ENCODE peak calls at places on chromosome 1, in six cellular contexts. One of them, this sample, is unnamed.
A peak's percentile ranks its signal among the peaks of the same experiment; 100 is the strongest.

GRCh38 chr1:92486251-92487077 is at the start of gene GFI1:
- DNase-seq in fibroblast of lung: no peak
- DNase-seq in stomach: peak; percentile 41
- DNase-seq in upper lobe of right lung: peak; percentile 74
- DNase-seq in heart left ventricle: peak; percentile 11
- DNase-seq in transverse colon: peak; percentile 76
- DNase-seq in this sample: no peak

GRCh38 chr1:39230261-39231190 is 26.0 kb downstream of the MACF1 start:
- DNase-seq in upper lobe of right lung: no peak
- DNase-seq in stomach: no peak
- DNase-seq in transverse colon: peak; percentile 19
- DNase-seq in heart left ventricle: no peak
- DNase-seq in fibroblast of lung: peak; percentile 43
- DNase-seq in this sample: no peak

GRCh38 chr1:59128239-59128736 is 168.6 kb upstream of the FGGY start:
- DNase-seq in fibroblast of lung: peak; percentile 86
- DNase-seq in stomach: no peak
- DNase-seq in upper lobe of right lung: no peak
- DNase-seq in heart left ventricle: no peak
- DNase-seq in transverse colon: no peak
- DNase-seq in this sample: no peak

GRCh38 chr1:213871179-213871578 is 116.6 kb upstream of the PROX1 start:
- DNase-seq in transverse colon: no peak
- DNase-seq in heart left ventricle: no peak
- DNase-seq in upper lobe of right lung: no peak
- DNase-seq in stomach: no peak
- DNase-seq in fibroblast of lung: no peak
- DNase-seq in this sample: no peak

GRCh38 chr1:33735624-33736023 is 128.3 kb upstream of the HMGB4 start:
- DNase-seq in heart left ventricle: no peak
- DNase-seq in transverse colon: no peak
- DNase-seq in fibroblast of lung: peak; percentile 20
- DNase-seq in upper lobe of right lung: no peak
- DNase-seq in stomach: no peak
- DNase-seq in this sample: no peak

GRCh38 chr1:54546651-54547348 is 1.2 kb upstream of the ACOT11 start:
- DNase-seq in upper lobe of right lung: no peak
- DNase-seq in heart left ventricle: no peak
- DNase-seq in stomach: no peak
- DNase-seq in fibroblast of lung: no peak
- DNase-seq in transverse colon: no peak
- DNase-seq in this sample: no peak

GRCh38 chr1:222002503-222002902 is 260.6 kb upstream of the DUSP10 start:
- DNase-seq in upper lobe of right lung: no peak
- DNase-seq in transverse colon: no peak
- DNase-seq in stomach: no peak
- DNase-seq in fibroblast of lung: no peak
- DNase-seq in heart left ventricle: no peak
- DNase-seq in this sample: no peak

GRCh38 chr1:26826261-26827201 is at the start of gene ZDHHC18:
- DNase-seq in transverse colon: peak; percentile 76
- DNase-seq in fibroblast of lung: peak; percentile 39
- DNase-seq in stomach: peak; percentile 76
- DNase-seq in upper lobe of right lung: peak; percentile 90
- DNase-seq in heart left ventricle: peak; percentile 71
- DNase-seq in this sample: peak; percentile 56

GRCh38 chr1:48676822-48677221 is 99.9 kb downstream of the BEND5 start:
- DNase-seq in heart left ventricle: no peak
- DNase-seq in upper lobe of right lung: no peak
- DNase-seq in fibroblast of lung: no peak
- DNase-seq in transverse colon: peak; percentile 24
- DNase-seq in stomach: no peak
- DNase-seq in this sample: peak; percentile 74

GRCh38 chr1:178064191-178064821 is 29.6 kb upstream of the RASAL2 start:
- DNase-seq in stomach: no peak
- DNase-seq in transverse colon: no peak
- DNase-seq in heart left ventricle: no peak
- DNase-seq in upper lobe of right lung: no peak
- DNase-seq in fibroblast of lung: no peak
- DNase-seq in this sample: no peak

GRCh38 chr1:234897754-234898454 is 230.7 kb downstream of the TOMM20 start:
- DNase-seq in fibroblast of lung: no peak
- DNase-seq in stomach: no peak
- DNase-seq in transverse colon: no peak
- DNase-seq in heart left ventricle: no peak
- DNase-seq in upper lobe of right lung: peak; percentile 45
- DNase-seq in this sample: no peak

GRCh38 chr1:2018217-2019161 is 656 bp upstream of the GABRD start:
- DNase-seq in upper lobe of right lung: no peak
- DNase-seq in stomach: no peak
- DNase-seq in heart left ventricle: no peak
- DNase-seq in transverse colon: no peak
- DNase-seq in fibroblast of lung: no peak
- DNase-seq in this sample: no peak

GRCh38 chr1:2020310-2020655 is 1.1 kb downstream of the GABRD start:
- DNase-seq in stomach: no peak
- DNase-seq in transverse colon: no peak
- DNase-seq in heart left ventricle: no peak
- DNase-seq in upper lobe of right lung: no peak
- DNase-seq in fibroblast of lung: no peak
- DNase-seq in this sample: no peak

GRCh38 chr1:2021550-2021949 is 2.4 kb downstream of the GABRD start:
- DNase-seq in heart left ventricle: no peak
- DNase-seq in stomach: no peak
- DNase-seq in transverse colon: no peak
- DNase-seq in fibroblast of lung: no peak
- DNase-seq in upper lobe of right lung: no peak
- DNase-seq in this sample: no peak

GRCh38 chr1:2019162-2019542 is at the start of gene GABRD:
- DNase-seq in fibroblast of lung: peak; percentile 4
- DNase-seq in stomach: no peak
- DNase-seq in upper lobe of right lung: no peak
- DNase-seq in heart left ventricle: no peak
- DNase-seq in transverse colon: no peak
- DNase-seq in this sample: peak; percentile 24

DNA sequence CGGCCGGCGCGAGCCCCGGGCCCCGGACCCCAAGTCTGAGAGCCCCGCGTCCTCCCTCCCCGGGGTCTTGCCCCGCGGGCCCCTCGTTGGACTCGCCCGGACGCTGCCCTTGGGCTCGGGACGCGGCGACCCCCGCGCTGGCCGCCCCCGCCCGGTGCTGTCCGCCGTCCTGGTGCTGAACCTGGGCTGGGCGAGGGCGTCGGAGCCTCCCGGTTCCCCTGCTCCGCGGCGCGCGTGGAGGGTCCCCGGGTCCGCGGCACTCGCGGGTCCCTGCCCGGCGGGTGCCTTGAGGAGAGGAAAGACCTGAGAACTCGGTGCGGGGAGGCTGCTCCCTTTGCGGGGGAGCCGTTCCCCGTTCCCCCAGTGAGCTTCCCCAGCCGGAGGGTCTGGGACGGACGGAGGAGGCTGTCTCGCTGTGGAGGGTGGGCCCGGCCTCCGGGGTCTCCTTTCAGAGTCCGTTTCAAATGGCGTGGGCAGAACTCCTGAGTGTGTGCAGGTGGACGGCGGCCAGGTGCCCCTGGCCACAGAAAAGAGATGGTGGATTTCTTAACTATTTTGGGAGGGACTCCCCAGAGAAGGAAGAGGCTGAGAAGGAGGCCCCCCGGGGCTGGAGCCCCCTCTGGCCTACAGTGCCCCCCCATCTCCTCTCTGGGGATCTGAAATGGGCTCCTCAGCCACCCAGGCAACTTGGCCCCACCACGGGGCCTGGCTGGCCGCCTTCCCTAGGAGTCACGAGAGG is 595 bp downstream of the GABRD start:
- DNase-seq in fibroblast of lung: no peak
- DNase-seq in heart left ventricle: no peak
- DNase-seq in stomach: no peak
- DNase-seq in transverse colon: no peak
- DNase-seq in upper lobe of right lung: no peak
- DNase-seq in this sample: no peak
- H3K27me3 ChIP-seq in fibroblast of lung: peaks cover 33% of the 10 kb centered on the region
- H3K27me3 ChIP-seq in heart left ventricle: peaks cover 53% of the 10 kb centered on the region
- H3K27me3 ChIP-seq in stomach: peaks cover 35% of the 10 kb centered on the region
- H3K27me3 ChIP-seq in transverse colon: peaks cover 96% of the 10 kb centered on the region
- H3K27me3 ChIP-seq in upper lobe of right lung: peaks cover 65% of the 10 kb centered on the region
- H3K27me3 ChIP-seq in this sample: peaks cover 36% of the 10 kb centered on the region

GRCh38 chr1:162107911-162108310 is 38.4 kb downstream of the NOS1AP start:
- DNase-seq in heart left ventricle: no peak
- DNase-seq in fibroblast of lung: no peak
- DNase-seq in transverse colon: no peak
- DNase-seq in upper lobe of right lung: no peak
- DNase-seq in stomach: no peak
- DNase-seq in this sample: no peak

GRCh38 chr1:162111572-162111971 is 42.1 kb downstream of the NOS1AP start:
- DNase-seq in transverse colon: no peak
- DNase-seq in fibroblast of lung: peak; percentile 25
- DNase-seq in upper lobe of right lung: no peak
- DNase-seq in heart left ventricle: no peak
- DNase-seq in stomach: no peak
- DNase-seq in this sample: no peak

GRCh38 chr1:162110910-162111309 is 41.4 kb downstream of the NOS1AP start:
- DNase-seq in upper lobe of right lung: no peak
- DNase-seq in heart left ventricle: no peak
- DNase-seq in fibroblast of lung: no peak
- DNase-seq in stomach: no peak
- DNase-seq in transverse colon: no peak
- DNase-seq in this sample: no peak

GRCh38 chr1:162113419-162113818 is 43.9 kb downstream of the NOS1AP start:
- DNase-seq in stomach: no peak
- DNase-seq in fibroblast of lung: no peak
- DNase-seq in transverse colon: no peak
- DNase-seq in upper lobe of right lung: no peak
- DNase-seq in heart left ventricle: no peak
- DNase-seq in this sample: no peak

DNA sequence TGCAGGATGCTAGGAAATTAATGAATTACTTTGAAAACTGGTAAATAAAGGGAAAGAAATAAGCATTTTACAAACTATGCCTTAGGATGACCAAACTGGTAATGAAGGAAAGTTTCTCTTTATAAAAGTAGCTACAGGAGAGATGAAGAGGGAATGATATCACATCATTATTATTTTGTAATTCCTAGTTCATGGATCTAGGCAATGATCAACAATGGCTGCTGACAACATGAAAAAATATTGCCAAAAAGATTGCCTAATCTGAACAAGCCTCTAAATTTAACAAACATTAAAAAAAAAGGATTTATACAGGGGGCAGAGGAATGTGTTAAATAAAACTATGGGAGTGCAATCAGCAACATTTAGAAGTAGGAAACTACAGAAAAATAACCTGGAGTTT is 38.9 kb downstream of the NOS1AP start:
- DNase-seq in upper lobe of right lung: no peak
- DNase-seq in transverse colon: no peak
- DNase-seq in heart left ventricle: no peak
- DNase-seq in stomach: no peak
- DNase-seq in fibroblast of lung: no peak
- DNase-seq in this sample: no peak
- TF ChIP-seq CTCF in upper lobe of right lung: no peak
- TF ChIP-seq CTCF in transverse colon: no peak
- TF ChIP-seq CTCF in heart left ventricle: no peak
- TF ChIP-seq CTCF in stomach: no peak
- TF ChIP-seq CTCF in fibroblast of lung: no peak
- TF ChIP-seq CTCF in this sample: no peak

GRCh38 chr1:2632051-2632430 is 775 bp downstream of the MMEL1 start:
- DNase-seq in stomach: no peak
- DNase-seq in heart left ventricle: no peak
- DNase-seq in transverse colon: no peak
- DNase-seq in fibroblast of lung: no peak
- DNase-seq in upper lobe of right lung: peak; percentile 55
- DNase-seq in this sample: no peak

GRCh38 chr1:2632561-2633361 is at the start of gene MMEL1:
- DNase-seq in stomach: no peak
- DNase-seq in heart left ventricle: no peak
- DNase-seq in upper lobe of right lung: peak; percentile 60
- DNase-seq in transverse colon: peak; percentile 58
- DNase-seq in fibroblast of lung: no peak
- DNase-seq in this sample: no peak

GRCh38 chr1:2633401-2633935 is 652 bp upstream of the MMEL1 start:
- DNase-seq in stomach: no peak
- DNase-seq in heart left ventricle: no peak
- DNase-seq in upper lobe of right lung: peak; percentile 53
- DNase-seq in fibroblast of lung: no peak
- DNase-seq in transverse colon: no peak
- DNase-seq in this sample: no peak

GRCh38 chr1:2635271-2636010 is 2.6 kb upstream of the MMEL1 start:
- DNase-seq in heart left ventricle: no peak
- DNase-seq in fibroblast of lung: no peak
- DNase-seq in transverse colon: no peak
- DNase-seq in stomach: no peak
- DNase-seq in upper lobe of right lung: peak; percentile 53
- DNase-seq in this sample: no peak

DNA sequence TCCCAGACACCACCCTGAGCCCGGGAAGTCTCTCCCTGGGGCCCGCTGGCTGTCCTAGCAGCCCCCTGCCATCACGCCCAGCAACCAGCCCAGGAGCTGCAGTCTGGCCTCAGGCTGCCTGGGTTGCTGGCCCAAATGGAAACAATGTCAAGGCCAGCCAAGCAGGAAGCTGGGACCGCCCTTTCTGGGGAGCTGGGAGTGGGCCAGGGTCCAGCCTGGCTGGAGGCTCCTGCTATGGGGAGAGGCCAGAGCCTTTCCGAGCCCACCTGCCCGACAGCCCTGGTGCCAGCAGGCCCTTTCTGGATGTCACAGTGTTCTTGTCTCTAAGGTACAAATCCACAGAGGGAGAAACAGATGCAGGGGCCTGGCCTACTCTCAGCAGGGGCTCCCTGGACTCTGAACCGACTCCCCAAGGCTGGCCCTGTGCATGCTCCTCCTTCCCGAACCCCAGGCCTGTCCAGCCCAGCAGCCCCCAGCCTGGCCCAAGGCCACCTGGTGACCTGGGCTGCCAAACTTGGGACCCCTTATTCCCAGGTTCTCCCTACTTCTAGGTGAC is 1.2 kb upstream of the MMEL1 start:
- DNase-seq in fibroblast of lung: no peak
- DNase-seq in transverse colon: no peak
- DNase-seq in stomach: no peak
- DNase-seq in upper lobe of right lung: peak; percentile 61
- DNase-seq in heart left ventricle: no peak
- DNase-seq in this sample: no peak
- H3K9me3 ChIP-seq in fibroblast of lung: peaks cover 7% of the 10 kb centered on the region
- H3K9me3 ChIP-seq in transverse colon: peaks cover 5% of the 10 kb centered on the region
- H3K9me3 ChIP-seq in stomach: peaks cover 9% of the 10 kb centered on the region
- H3K9me3 ChIP-seq in upper lobe of right lung: no peaks in the 10 kb centered on the region
- H3K9me3 ChIP-seq in heart left ventricle: peaks cover 9% of the 10 kb centered on the region
- H3K9me3 ChIP-seq in this sample: peaks cover 26% of the 10 kb centered on the region

DNA sequence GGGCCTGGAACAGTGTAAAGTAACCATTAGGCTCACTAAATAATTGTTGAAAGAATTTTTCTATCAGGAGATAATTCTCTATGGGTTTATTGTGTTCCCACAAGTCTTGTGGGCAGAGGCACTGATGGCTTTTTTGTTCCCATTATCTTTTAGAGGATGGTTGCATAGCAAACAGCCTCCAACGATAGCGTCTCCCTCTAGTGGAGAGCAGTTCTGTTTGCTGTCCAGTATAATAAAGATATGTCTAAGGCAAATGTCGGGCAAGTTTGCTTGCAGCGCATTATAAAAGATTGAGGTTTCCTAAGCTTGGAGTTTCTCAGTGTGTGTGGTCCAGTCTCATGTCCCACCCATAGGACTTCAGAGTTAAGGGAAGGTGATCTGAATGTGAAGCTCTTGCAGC is 1.3 kb upstream of the SLC6A17 start:
- DNase-seq in upper lobe of right lung: no peak
- DNase-seq in transverse colon: no peak
- DNase-seq in stomach: no peak
- DNase-seq in fibroblast of lung: no peak
- DNase-seq in heart left ventricle: no peak
- DNase-seq in this sample: no peak
- H3K27me3 ChIP-seq in upper lobe of right lung: peaks cover 71% of the 10 kb centered on the region
- H3K27me3 ChIP-seq in transverse colon: peaks cover 96% of the 10 kb centered on the region
- H3K27me3 ChIP-seq in stomach: peaks cover 14% of the 10 kb centered on the region
- H3K27me3 ChIP-seq in fibroblast of lung: peaks cover 12% of the 10 kb centered on the region
- H3K27me3 ChIP-seq in heart left ventricle: peaks cover 93% of the 10 kb centered on the region
- H3K27me3 ChIP-seq in this sample: peaks cover 3% of the 10 kb centered on the region

This sample was measured in WERI-Rb-1.